ENCODE peak calls at places on chromosome 17, in four cellular contexts. G is prostate gland, E is GM12878, Y is Peyer's patch. T is an unnamed sample.

GRCh38 chr17:8079291-8080207 is 8.0 kb downstream of the ALOX12B start:
- DNase-seq in G (no peak), E (no peak), Y (peak; percentile 89), T (peak; percentile 95)

GRCh38 chr17:48259710-48260291 is 152.2 kb downstream of the SNX11 start:
- DNase-seq in G (no peak), E (no peak), Y (peak; percentile 52), T (no peak)

GRCh38 chr17:36848008-36848902 is 89.0 kb upstream of the LHX1 start:
- DNase-seq in G (no peak), E (no peak), Y (no peak), T (peak; percentile 3)

GRCh38 chr17:57915980-57916757 is 39.0 kb downstream of the CUEDC1 start:
- DNase-seq in G (no peak), E (no peak), Y (no peak), T (no peak)

GRCh38 chr17:49964539-49965521 is 4.2 kb upstream of the DLX4 start:
- DNase-seq in G (no peak), E (no peak), Y (no peak), T (no peak)

GRCh38 chr17:74919440-74920305 is 3.4 kb downstream of the USH1G start:
- DNase-seq in G (no peak), E (no peak), Y (no peak), T (no peak)

GRCh38 chr17:14300628-14301278 is at the start of gene HS3ST3B1:
- DNase-seq in G (peak; percentile 95), E (no peak), Y (peak; percentile 99), T (peak; percentile 98)

GRCh38 chr17:82751171-82751570 is 694 bp upstream of the TBCD start:
- DNase-seq in G (no peak), E (no peak), Y (no peak), T (no peak)

GRCh38 chr17:8162232-8162996 is at the start of gene VAMP2:
- DNase-seq in G (peak; percentile 69), E (no peak), Y (peak; percentile 90), T (peak; percentile 96)

GRCh38 chr17:50548831-50549230 is 1.9 kb downstream of the SPATA20 start:
- DNase-seq in G (no peak), E (no peak), Y (no peak), T (no peak)

GRCh38 chr17:50304781-50305404 is 30.6 kb downstream of the TMEM92 start:
- DNase-seq in G (no peak), E (no peak), Y (no peak), T (no peak)

GRCh38 chr17:49390548-49391324 is 23.9 kb downstream of the PHB1 start:
- DNase-seq in G (peak; percentile 28), E (no peak), Y (peak; percentile 75), T (peak; percentile 86)

GRCh38 chr17:37368577-37368976 is 7.2 kb upstream of the C17orf78 start:
- DNase-seq in G (no peak), E (no peak), Y (no peak), T (no peak)

GRCh38 chr17:38510424-38511125 is 82.3 kb downstream of the ARHGAP23 start:
- DNase-seq in G (no peak), E (no peak), Y (no peak), T (no peak)

GRCh38 chr17:7043544-7044268 is at the start of gene SLC16A11:
- DNase-seq in G (no peak), E (no peak), Y (peak; percentile 83), T (peak; percentile 88)

GRCh38 chr17:18191967-18192366 is 8.3 kb downstream of the ALKBH5 start:
- DNase-seq in G (no peak), E (no peak), Y (no peak), T (no peak)

GRCh38 chr17:48444531-48445247 is 14.7 kb upstream of the SKAP1 start:
- DNase-seq in G (no peak), E (no peak), Y (no peak), T (no peak)

GRCh38 chr17:77892469-77893143 is 65.9 kb upstream of the TNRC6C start:
- DNase-seq in G (no peak), E (no peak), Y (peak; percentile 44), T (peak; percentile 70)

GRCh38 chr17:50148226-50149098 is 2.0 kb downstream of the PPP1R9B start:
- DNase-seq in G (peak; percentile 83), E (peak; percentile 81), Y (peak; percentile 89), T (peak; percentile 95)

GRCh38 chr17:42618442-42619150 is 9.1 kb downstream of the TUBG1 start:
- DNase-seq in G (peak; percentile 63), E (peak; percentile 93), Y (peak; percentile 73), T (no peak)

GRCh38 chr17:63991611-63992010 is 6.5 kb upstream of the PRR29 start:
- DNase-seq in G (no peak), E (no peak), Y (no peak), T (peak; percentile 46)

GRCh38 chr17:19263621-19264010 is 26.4 kb downstream of the EPN2 start:
- DNase-seq in G (no peak), E (no peak), Y (no peak), T (peak; percentile 8)

GRCh38 chr17:82272495-82273326 is 789 bp downstream of the CSNK1D start:
- DNase-seq in G (no peak), E (no peak), Y (peak; percentile 80), T (peak; percentile 92)

GRCh38 chr17:35725917-35726608 is 5.4 kb upstream of the RASL10B start:
- DNase-seq in G (no peak), E (no peak), Y (no peak), T (no peak)

GRCh38 chr17:35726609-35727460 is 4.6 kb upstream of the RASL10B start:
- DNase-seq in G (no peak), E (no peak), Y (peak; percentile 75), T (no peak)

GRCh38 chr17:35728551-35728950 is 2.9 kb upstream of the RASL10B start:
- DNase-seq in G (no peak), E (no peak), Y (no peak), T (no peak)

GRCh38 chr17:35729405-35729833 is 2.0 kb upstream of the RASL10B start:
- DNase-seq in G (no peak), E (no peak), Y (no peak), T (no peak)

DNA sequence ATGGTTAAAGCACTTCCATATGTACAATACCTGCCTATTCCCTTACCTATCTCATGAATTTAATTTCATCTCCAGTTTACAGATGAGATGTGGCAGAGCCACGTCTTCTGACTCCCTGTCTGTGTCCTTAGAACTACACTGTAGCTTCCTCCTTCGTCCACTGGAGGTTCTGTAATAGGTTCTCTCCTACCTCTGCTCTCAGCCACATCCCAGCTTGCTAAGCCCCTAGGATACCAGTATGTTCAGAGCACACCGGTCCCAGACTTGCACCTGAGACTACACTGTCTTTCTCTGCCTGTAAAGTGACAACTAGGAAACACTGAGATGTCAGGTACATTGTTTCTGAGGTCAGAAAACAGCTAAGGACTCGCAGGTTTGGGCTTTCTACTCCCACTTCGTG is 3.8 kb upstream of the RASL10B start:
- DNase-seq in G (no peak), E (no peak), Y (no peak), T (no peak)
- H3K27ac ChIP-seq in G (no peak overlapping the region), E (no peak overlapping the region), Y (no peak overlapping the region), T (no peak overlapping the region)

DNA sequence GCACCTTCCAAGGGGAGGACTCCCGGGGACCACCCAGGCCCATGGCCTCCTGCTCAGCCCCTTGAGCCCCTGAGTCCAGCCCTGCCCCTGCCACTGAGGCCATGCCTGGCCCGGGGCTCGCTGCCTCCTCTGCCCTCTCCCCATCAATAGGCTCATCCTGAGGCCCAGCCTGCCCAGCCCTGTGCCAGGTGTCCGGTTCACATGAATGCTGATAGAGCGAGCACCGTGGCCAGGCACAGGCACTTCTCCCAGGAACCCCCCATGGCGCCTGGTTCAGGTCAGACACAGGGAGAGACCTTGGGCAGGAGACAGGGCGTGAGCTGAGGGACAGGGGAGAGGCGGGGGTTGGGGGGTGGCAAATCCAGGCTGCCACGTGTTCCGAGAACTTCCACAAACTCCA is 2.8 kb upstream of the PVALEF start:
- DNase-seq in G (no peak), E (no peak), Y (no peak), T (peak; percentile 70)
- H3K27me3 ChIP-seq in G (no peaks in the 10 kb centered on the region), E (no peaks in the 10 kb centered on the region), Y (peaks cover 4% of the 10 kb centered on the region), T (peaks cover 80% of the 10 kb centered on the region)

GRCh38 chr17:59848385-59848668 is 44.4 kb downstream of the TUBD1 start:
- DNase-seq in G (no peak), E (no peak), Y (peak; percentile 47), T (no peak)

GRCh38 chr17:59851431-59852375 is 41.0 kb downstream of the TUBD1 start:
- DNase-seq in G (peak; percentile 65), E (no peak), Y (peak; percentile 79), T (no peak)

GRCh38 chr17:59846391-59847165 is 46.2 kb downstream of the TUBD1 start:
- DNase-seq in G (peak; percentile 56), E (peak; percentile 91), Y (peak; percentile 70), T (no peak)

GRCh38 chr17:59845595-59846390 is 47.0 kb downstream of the TUBD1 start:
- DNase-seq in G (peak; percentile 67), E (no peak), Y (peak; percentile 81), T (no peak)

DNA sequence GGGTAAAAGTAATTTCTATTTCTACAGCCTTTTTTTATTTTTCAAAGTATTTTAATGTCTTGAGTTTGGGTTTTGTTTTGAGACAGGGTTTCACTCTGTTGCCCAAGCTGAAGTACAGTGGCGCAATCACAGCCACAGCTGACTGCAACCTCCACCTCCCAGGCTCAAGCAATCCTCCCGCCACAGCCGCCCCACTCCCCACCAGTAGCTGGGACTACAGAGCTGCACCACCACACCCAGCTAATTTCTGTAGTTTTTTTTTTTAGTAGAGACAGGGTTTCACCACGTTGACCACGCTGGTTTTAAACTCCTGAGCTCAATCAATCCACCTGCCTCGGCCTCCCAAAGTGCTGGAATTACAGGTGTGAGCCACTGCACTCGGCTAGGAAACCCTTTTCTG is 44.0 kb downstream of the TUBD1 start:
- DNase-seq in G (no peak), E (no peak), Y (peak; percentile 83), T (peak; percentile 88)
- H3K27ac ChIP-seq in G (peak overlapping the region; percentile 99), E (peak overlapping the region; percentile 82), Y (peak overlapping the region; percentile 94), T (peak overlapping the region; percentile 39)

GRCh38 chr17:61593404-61593803 is 2.4 kb upstream of the NACA2 start:
- DNase-seq in G (no peak), E (no peak), Y (no peak), T (no peak)

GRCh38 chr17:61594294-61594825 is 3.3 kb upstream of the NACA2 start:
- DNase-seq in G (no peak), E (no peak), Y (no peak), T (no peak)

GRCh38 chr17:61598014-61598413 is 7.0 kb upstream of the NACA2 start:
- DNase-seq in G (no peak), E (no peak), Y (no peak), T (no peak)

GRCh38 chr17:61597606-61598005 is 6.6 kb upstream of the NACA2 start:
- DNase-seq in G (no peak), E (no peak), Y (no peak), T (no peak)

GRCh38 chr17:61595418-61595817 is 4.4 kb upstream of the NACA2 start:
- DNase-seq in G (no peak), E (no peak), Y (no peak), T (no peak)
- H3K27me3 ChIP-seq in G (peaks cover 5% of the 10 kb centered on the region), E (no peaks in the 10 kb centered on the region), Y (no peaks in the 10 kb centered on the region), T (peaks cover 85% of the 10 kb centered on the region)

DNA sequence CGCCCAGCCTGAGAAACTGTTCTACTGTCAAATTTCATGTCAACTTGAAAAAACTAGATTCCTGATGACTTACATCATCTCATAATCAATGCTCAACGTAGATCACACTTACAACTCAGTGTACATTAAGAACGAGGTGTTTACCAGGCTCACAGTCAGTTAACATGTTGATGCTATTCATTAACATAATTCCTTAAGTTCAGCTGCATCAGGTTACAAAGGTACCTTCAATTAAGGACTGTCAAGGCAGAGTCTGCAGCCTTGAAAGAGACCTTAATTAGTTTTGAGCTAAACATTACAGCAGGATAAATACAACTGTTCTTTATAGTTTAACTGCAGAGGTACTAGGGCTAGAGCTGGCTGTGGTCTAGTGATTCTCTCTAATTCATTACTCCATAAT is 1.9 kb downstream of the GNA13 start:
- DNase-seq in G (no peak), E (no peak), Y (no peak), T (no peak)
- H3K27ac ChIP-seq in G (peak overlapping the region; percentile 99), E (no peak overlapping the region), Y (peak overlapping the region; percentile 100), T (no peak overlapping the region)

T was measured in spleen.